ENCODE peak calls at places on chromosome X, in four cellular contexts. One of them, this sample, is unnamed.

GRCh38 chrX:8755116-8755515 is 23.2 kb upstream of the ANOS1 start:
- DNase-seq in cardiac fibroblast: no peak
- DNase-seq in mucosa of descending colon: no peak
- DNase-seq in BJ: no peak
- DNase-seq in this sample: no peak

GRCh38 chrX:109830157-109830703 is 97.2 kb upstream of the ACSL4 start:
- DNase-seq in cardiac fibroblast: no peak
- DNase-seq in mucosa of descending colon: no peak
- DNase-seq in BJ: no peak
- DNase-seq in this sample: no peak

GRCh38 chrX:68440940-68441339 is 7.6 kb upstream of the OPHN1 start:
- DNase-seq in cardiac fibroblast: peak
- DNase-seq in mucosa of descending colon: peak
- DNase-seq in BJ: no peak
- DNase-seq in this sample: peak

GRCh38 chrX:110448459-110448858 is 89.8 kb downstream of the RTL9 start:
- DNase-seq in cardiac fibroblast: no peak
- DNase-seq in mucosa of descending colon: no peak
- DNase-seq in BJ: no peak
- DNase-seq in this sample: no peak

GRCh38 chrX:125203737-125204578 is 115.7 kb upstream of the TEX13C start:
- DNase-seq in cardiac fibroblast: peak
- DNase-seq in mucosa of descending colon: no peak
- DNase-seq in BJ: no peak
- DNase-seq in this sample: no peak

GRCh38 chrX:41302293-41302868 is 31.6 kb upstream of the DDX3X start:
- DNase-seq in cardiac fibroblast: no peak
- DNase-seq in mucosa of descending colon: no peak
- DNase-seq in BJ: no peak
- DNase-seq in this sample: no peak

GRCh38 chrX:30874851-30875250 is 14.2 kb downstream of the TAB3 start:
- DNase-seq in cardiac fibroblast: peak
- DNase-seq in mucosa of descending colon: no peak
- DNase-seq in BJ: no peak
- DNase-seq in this sample: peak

GRCh38 chrX:7168366-7168765 is 20.4 kb upstream of the PUDP start:
- DNase-seq in cardiac fibroblast: no peak
- DNase-seq in mucosa of descending colon: no peak
- DNase-seq in BJ: no peak
- DNase-seq in this sample: no peak

GRCh38 chrX:68508799-68509198 is 9.9 kb downstream of the YIPF6 start:
- DNase-seq in cardiac fibroblast: peak
- DNase-seq in mucosa of descending colon: no peak
- DNase-seq in BJ: no peak
- DNase-seq in this sample: peak

GRCh38 chrX:19744231-19744630 is 143.2 kb downstream of the SH3KBP1 start:
- DNase-seq in cardiac fibroblast: no peak
- DNase-seq in mucosa of descending colon: no peak
- DNase-seq in BJ: no peak
- DNase-seq in this sample: no peak

GRCh38 chrX:111411591-111412371 is at the start of gene DCX:
- DNase-seq in cardiac fibroblast: no peak
- DNase-seq in mucosa of descending colon: no peak
- DNase-seq in BJ: no peak
- DNase-seq in this sample: no peak

GRCh38 chrX:109600114-109600710 is 24.8 kb downstream of the KCNE5 start:
- DNase-seq in cardiac fibroblast: peak
- DNase-seq in mucosa of descending colon: peak
- DNase-seq in BJ: no peak
- DNase-seq in this sample: peak

GRCh38 chrX:19776753-19777152 is 110.6 kb downstream of the SH3KBP1 start:
- DNase-seq in cardiac fibroblast: no peak
- DNase-seq in mucosa of descending colon: no peak
- DNase-seq in BJ: no peak
- DNase-seq in this sample: no peak

GRCh38 chrX:6120329-6120728 is 108.3 kb downstream of the NLGN4X start:
- DNase-seq in cardiac fibroblast: no peak
- DNase-seq in mucosa of descending colon: no peak
- DNase-seq in BJ: no peak
- DNase-seq in this sample: no peak

GRCh38 chrX:116272328-116272727 is 101.8 kb downstream of the AGTR2 start:
- DNase-seq in cardiac fibroblast: peak
- DNase-seq in mucosa of descending colon: peak
- DNase-seq in BJ: peak
- DNase-seq in this sample: peak

GRCh38 chrX:72526534-72527508 is 45.8 kb downstream of the HDAC8 start:
- DNase-seq in cardiac fibroblast: peak
- DNase-seq in mucosa of descending colon: no peak
- DNase-seq in BJ: no peak
- DNase-seq in this sample: peak

GRCh38 chrX:130704053-130705038 is 198.7 kb downstream of the ENOX2 start:
- DNase-seq in cardiac fibroblast: peak
- DNase-seq in mucosa of descending colon: no peak
- DNase-seq in BJ: no peak
- DNase-seq in this sample: peak

GRCh38 chrX:139691843-139692505 is 16.0 kb downstream of the MCF2 start:
- DNase-seq in cardiac fibroblast: peak
- DNase-seq in mucosa of descending colon: no peak
- DNase-seq in BJ: no peak
- DNase-seq in this sample: no peak

GRCh38 chrX:154840856-154841255 is 6.4 kb upstream of the SMIM9 start:
- DNase-seq in cardiac fibroblast: peak
- DNase-seq in mucosa of descending colon: no peak
- DNase-seq in BJ: peak
- DNase-seq in this sample: peak

GRCh38 chrX:11053351-11053750 is 57.8 kb upstream of the HCCS start:
- DNase-seq in cardiac fibroblast: no peak
- DNase-seq in mucosa of descending colon: no peak
- DNase-seq in BJ: no peak
- DNase-seq in this sample: no peak

GRCh38 chrX:86066998-86067397 is 19.6 kb upstream of the CHM start:
- DNase-seq in cardiac fibroblast: peak
- DNase-seq in mucosa of descending colon: no peak
- DNase-seq in BJ: no peak
- DNase-seq in this sample: peak

GRCh38 chrX:150767045-150767395 is 73.8 kb downstream of the MTMR1 start:
- DNase-seq in cardiac fibroblast: peak
- DNase-seq in mucosa of descending colon: no peak
- DNase-seq in BJ: no peak
- DNase-seq in this sample: peak

GRCh38 chrX:154443479-154443910 is 446 bp upstream of the FAM50A start:
- DNase-seq in cardiac fibroblast: no peak
- DNase-seq in mucosa of descending colon: peak
- DNase-seq in BJ: no peak
- DNase-seq in this sample: no peak

GRCh38 chrX:149993989-149994388 is 55.7 kb upstream of the EOLA2 start:
- DNase-seq in cardiac fibroblast: no peak
- DNase-seq in mucosa of descending colon: no peak
- DNase-seq in BJ: no peak
- DNase-seq in this sample: no peak

GRCh38 chrX:37455381-37455780 is 106.2 kb downstream of the PRRG1 start:
- DNase-seq in cardiac fibroblast: no peak
- DNase-seq in mucosa of descending colon: no peak
- DNase-seq in BJ: no peak
- DNase-seq in this sample: no peak

GRCh38 chrX:18983711-18984380 is at the start of gene PHKA2:
- DNase-seq in cardiac fibroblast: peak
- DNase-seq in mucosa of descending colon: peak
- DNase-seq in BJ: no peak
- DNase-seq in this sample: peak

GRCh38 chrX:87626996-87627395 is 109.4 kb downstream of the KLHL4 start:
- DNase-seq in cardiac fibroblast: no peak
- DNase-seq in mucosa of descending colon: no peak
- DNase-seq in BJ: no peak
- DNase-seq in this sample: no peak

GRCh38 chrX:10603612-10604011 is 16.8 kb downstream of the MID1 start:
- DNase-seq in cardiac fibroblast: no peak
- DNase-seq in mucosa of descending colon: no peak
- DNase-seq in BJ: no peak
- DNase-seq in this sample: no peak

GRCh38 chrX:10648608-10649007 is 28.2 kb upstream of the MID1 start:
- DNase-seq in cardiac fibroblast: peak
- DNase-seq in mucosa of descending colon: no peak
- DNase-seq in BJ: peak
- DNase-seq in this sample: peak

GRCh38 chrX:13430136-13430827 is 110.4 kb upstream of the ATXN3L start:
- DNase-seq in cardiac fibroblast: peak
- DNase-seq in mucosa of descending colon: no peak
- DNase-seq in BJ: no peak
- DNase-seq in this sample: peak

GRCh38 chrX:30181353-30181752 is 34.0 kb upstream of the MAGEB2 start:
- DNase-seq in cardiac fibroblast: no peak
- DNase-seq in mucosa of descending colon: no peak
- DNase-seq in BJ: no peak
- DNase-seq in this sample: no peak

DNA sequence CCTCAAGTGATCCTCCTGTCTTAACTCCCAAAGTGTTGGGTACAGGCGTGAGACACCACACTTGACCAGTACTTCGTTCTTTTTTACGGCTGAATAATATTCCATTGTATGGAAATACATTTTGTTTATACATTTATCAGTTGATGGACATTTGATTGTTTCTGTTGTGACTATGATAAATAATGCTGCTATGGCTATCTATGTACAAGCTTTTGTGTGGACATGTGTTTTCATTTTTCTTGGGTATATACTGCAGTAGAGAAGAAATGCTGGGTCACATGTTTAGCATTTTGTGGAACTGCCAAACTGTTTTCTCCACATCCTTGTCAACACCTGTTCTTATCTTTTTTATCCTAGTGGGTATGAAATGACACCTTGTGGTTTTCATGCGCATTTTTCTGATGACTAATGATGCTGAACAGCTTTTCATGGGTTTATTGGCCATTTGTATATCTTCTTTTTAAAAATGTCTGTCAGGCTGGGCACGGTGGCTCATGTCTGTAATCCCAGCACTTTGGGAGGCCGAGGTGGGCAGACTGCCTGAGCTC is 37.3 kb downstream of the SAT1 start:
- DNase-seq in cardiac fibroblast: no peak
- DNase-seq in mucosa of descending colon: no peak
- DNase-seq in BJ: no peak
- DNase-seq in this sample: no peak
- TF ChIP-seq CTCF in cardiac fibroblast: no peak
- TF ChIP-seq CTCF in mucosa of descending colon: no peak
- TF ChIP-seq CTCF in BJ: no peak
- TF ChIP-seq CTCF in this sample: no peak

GRCh38 chrX:23637187-23637586 is 30.1 kb upstream of the PRDX4 start:
- DNase-seq in cardiac fibroblast: no peak
- DNase-seq in mucosa of descending colon: no peak
- DNase-seq in BJ: no peak
- DNase-seq in this sample: peak
- TF ChIP-seq CTCF in cardiac fibroblast: no peak
- TF ChIP-seq CTCF in mucosa of descending colon: no peak
- TF ChIP-seq CTCF in BJ: no peak
- TF ChIP-seq CTCF in this sample: peak

GRCh38 chrX:148309413-148309812 is 191.0 kb upstream of the AFF2 start:
- DNase-seq in cardiac fibroblast: no peak
- DNase-seq in mucosa of descending colon: no peak
- DNase-seq in BJ: no peak
- DNase-seq in this sample: no peak
- TF ChIP-seq CTCF in cardiac fibroblast: no peak
- TF ChIP-seq CTCF in mucosa of descending colon: no peak
- TF ChIP-seq CTCF in BJ: no peak
- TF ChIP-seq CTCF in this sample: no peak

DNA sequence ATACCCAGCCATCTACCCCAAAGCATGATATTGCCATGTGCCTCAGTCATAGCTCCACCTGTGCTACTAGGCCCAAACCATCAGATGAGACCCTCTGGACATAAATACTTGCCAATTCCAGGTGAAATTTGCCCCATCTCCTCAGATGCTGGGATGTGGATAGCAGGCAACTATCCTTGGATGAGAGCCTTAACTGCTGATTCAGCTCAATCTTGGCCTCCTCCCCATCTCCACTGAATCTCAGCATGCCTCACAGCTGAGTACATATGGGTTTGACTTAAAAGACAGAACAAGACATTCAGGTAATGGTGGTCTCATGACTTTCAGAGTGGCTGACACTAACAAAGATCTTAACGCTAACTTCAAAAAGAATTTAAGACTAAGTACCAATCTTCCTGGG is 50.8 kb upstream of the KLHL13 start:
- DNase-seq in cardiac fibroblast: no peak
- DNase-seq in mucosa of descending colon: no peak
- DNase-seq in BJ: no peak
- DNase-seq in this sample: no peak
- TF ChIP-seq CTCF in cardiac fibroblast: no peak
- TF ChIP-seq CTCF in mucosa of descending colon: no peak
- TF ChIP-seq CTCF in BJ: no peak
- TF ChIP-seq CTCF in this sample: no peak

GRCh38 chrX:96112689-96113088 is 572.0 kb upstream of the DIAPH2 start:
- DNase-seq in cardiac fibroblast: no peak
- DNase-seq in mucosa of descending colon: no peak
- DNase-seq in BJ: no peak
- DNase-seq in this sample: no peak
- TF ChIP-seq CTCF in cardiac fibroblast: no peak
- TF ChIP-seq CTCF in mucosa of descending colon: no peak
- TF ChIP-seq CTCF in BJ: no peak
- TF ChIP-seq CTCF in this sample: no peak

GRCh38 chrX:21373001-21373400 is 1.2 kb upstream of the CNKSR2 start:
- DNase-seq in cardiac fibroblast: no peak
- DNase-seq in mucosa of descending colon: no peak
- DNase-seq in BJ: no peak
- DNase-seq in this sample: no peak

GRCh38 chrX:21373637-21374162 is 518 bp upstream of the CNKSR2 start:
- DNase-seq in cardiac fibroblast: no peak
- DNase-seq in mucosa of descending colon: no peak
- DNase-seq in BJ: no peak
- DNase-seq in this sample: no peak

GRCh38 chrX:21374994-21375794 is 976 bp downstream of the CNKSR2 start:
- DNase-seq in cardiac fibroblast: no peak
- DNase-seq in mucosa of descending colon: no peak
- DNase-seq in BJ: no peak
- DNase-seq in this sample: no peak

GRCh38 chrX:21374163-21374993 is at the start of gene CNKSR2:
- DNase-seq in cardiac fibroblast: peak
- DNase-seq in mucosa of descending colon: peak
- DNase-seq in BJ: no peak
- DNase-seq in this sample: peak

GRCh38 chrX:21369613-21370012 is 4.6 kb upstream of the CNKSR2 start:
- DNase-seq in cardiac fibroblast: no peak
- DNase-seq in mucosa of descending colon: no peak
- DNase-seq in BJ: no peak
- DNase-seq in this sample: no peak
- TF ChIP-seq CTCF in cardiac fibroblast: no peak
- TF ChIP-seq CTCF in mucosa of descending colon: no peak
- TF ChIP-seq CTCF in BJ: no peak
- TF ChIP-seq CTCF in this sample: no peak